ENCODE peak calls at places on chromosomes 16 and 17, in four cellular contexts. D is K562, R is HepG2, N is GM12878. A is an unnamed sample.

GRCh38 chr16:28897826-28898225 is 19.5 kb downstream of the ATP2A1 start:
- DNase-seq in R (no peak), N (no peak), D (no peak), A (no peak)

GRCh38 chr17:79428988-79429387 is 181.9 kb downstream of the RBFOX3 start:
- DNase-seq in R (no peak), N (no peak), D (no peak), A (no peak)

GRCh38 chr16:87854053-87854906 is 15.0 kb downstream of the SLC7A5 start:
- DNase-seq in D (peak), R (peak), N (no peak), A (no peak)

GRCh38 chr17:66426397-66427033 is 124.1 kb downstream of the PRKCA start:
- DNase-seq in N (no peak), D (peak), R (peak), A (peak)

GRCh38 chr17:42677012-42677857 is 441 bp upstream of the PLEKHH3 start:
- DNase-seq in R (peak), N (peak), D (peak), A (peak)

GRCh38 chr16:57533618-57534336 is 2.6 kb downstream of the CCDC102A start:
- DNase-seq in D (no peak), N (no peak), R (no peak), A (no peak)

GRCh38 chr17:70736375-70736957 is 567.1 kb downstream of the KCNJ2 start:
- DNase-seq in R (no peak), N (no peak), D (no peak), A (no peak)

GRCh38 chr16:77434022-77434364 is 841 bp downstream of the ADAMTS18 start:
- DNase-seq in R (no peak), N (no peak), D (no peak), A (no peak)

GRCh38 chr16:58010886-58011285 is 9.7 kb downstream of the USB1 start:
- DNase-seq in R (no peak), D (no peak), N (no peak), A (no peak)

GRCh38 chr17:10772425-10773380 is 31.2 kb downstream of the TMEM238L start:
- DNase-seq in N (no peak), D (peak), R (peak), A (peak)

GRCh38 chr16:16992986-16993783 is 477.6 kb downstream of the XYLT1 start:
- DNase-seq in N (peak), R (no peak), D (no peak), A (no peak)

GRCh38 chr17:28370035-28370743 is at the start of gene VTN:
- DNase-seq in R (peak), D (peak), N (no peak), A (peak)

GRCh38 chr16:48366165-48367093 is 18.8 kb downstream of the SIAH1 start:
- DNase-seq in D (peak), N (peak), R (peak), A (peak)

GRCh38 chr17:63517825-63518534 is 5.2 kb upstream of the KCNH6 start:
- DNase-seq in R (no peak), N (no peak), D (no peak), A (no peak)

GRCh38 chr17:29235904-29236303 is 10.8 kb upstream of the CRYBA1 start:
- DNase-seq in R (no peak), D (no peak), N (no peak), A (no peak)

GRCh38 chr16:12766853-12767252 is 36.8 kb downstream of the CPPED1 start:
- DNase-seq in D (peak), N (no peak), R (no peak), A (no peak)

GRCh38 chr16:4640572-4641305 is 16.1 kb downstream of the MGRN1 start:
- DNase-seq in D (no peak), R (no peak), N (no peak), A (no peak)

GRCh38 chr17:41544497-41544896 is 16.4 kb upstream of the KRT19 start:
- DNase-seq in N (no peak), R (peak), D (peak), A (peak)

GRCh38 chr17:44097110-44097810 is 26.2 kb downstream of the HDAC5 start:
- DNase-seq in D (peak), N (no peak), R (peak), A (peak)

GRCh38 chr16:67881557-67882220 is 3.0 kb upstream of the NRN1L start:
- DNase-seq in R (no peak), D (no peak), N (no peak), A (no peak)

GRCh38 chr16:54145881-54146280 is 140.7 kb downstream of the IRX3 start:
- DNase-seq in D (no peak), N (no peak), R (no peak), A (no peak)

GRCh38 chr16:68223072-68223471 is 12.9 kb downstream of the ESRP2 start:
- DNase-seq in D (no peak), R (no peak), N (no peak), A (no peak)

GRCh38 chr16:35149550-35149949 is 1690.1 kb downstream of the TP53TG3F start:
- DNase-seq in D (no peak), R (no peak), N (no peak), A (no peak)

GRCh38 chr17:29596811-29597210 is 3.9 kb downstream of the ANKRD13B start:
- DNase-seq in D (peak), N (no peak), R (no peak), A (no peak)

GRCh38 chr16:27579086-27579980 is 29.4 kb downstream of the KATNIP start:
- DNase-seq in N (no peak), D (no peak), R (peak), A (no peak)

GRCh38 chr16:73713817-73714495 is 582.7 kb upstream of the PSMD7 start:
- DNase-seq in R (peak), D (peak), N (no peak), A (peak)

GRCh38 chr16:49021136-49021535 is 260.5 kb downstream of the CBLN1 start:
- DNase-seq in R (no peak), N (no peak), D (no peak), A (no peak)

GRCh38 chr16:70399326-70399725 is 39.6 kb downstream of the ST3GAL2 start:
- DNase-seq in R (no peak), N (no peak), D (no peak), A (no peak)

GRCh38 chr17:44001461-44001920 is 2.9 kb upstream of the NAGS start:
- DNase-seq in D (no peak), R (peak), N (no peak), A (no peak)

GRCh38 chr17:76747716-76748360 is 9.9 kb downstream of the MFSD11 start:
- DNase-seq in R (no peak), D (peak), N (no peak), A (no peak)

GRCh38 chr16:8751481-8752311 is 45.7 kb downstream of the TMEM186 start:
- DNase-seq in N (no peak), R (peak), D (no peak), A (peak)

GRCh38 chr17:74744714-74745547 is 3.5 kb upstream of the NHERF1 start:
- DNase-seq in N (no peak), R (peak), D (peak), A (peak)

GRCh38 chr17:74748279-74748528 is 224 bp upstream of the NHERF1 start:
- DNase-seq in R (no peak), N (no peak), D (no peak), A (peak)

GRCh38 chr17:74745548-74746177 is 2.8 kb upstream of the NHERF1 start:
- DNase-seq in D (no peak), R (no peak), N (no peak), A (no peak)

GRCh38 chr17:74746922-74747321 is 1.5 kb upstream of the NHERF1 start:
- DNase-seq in R (no peak), N (no peak), D (peak), A (no peak)

DNA sequence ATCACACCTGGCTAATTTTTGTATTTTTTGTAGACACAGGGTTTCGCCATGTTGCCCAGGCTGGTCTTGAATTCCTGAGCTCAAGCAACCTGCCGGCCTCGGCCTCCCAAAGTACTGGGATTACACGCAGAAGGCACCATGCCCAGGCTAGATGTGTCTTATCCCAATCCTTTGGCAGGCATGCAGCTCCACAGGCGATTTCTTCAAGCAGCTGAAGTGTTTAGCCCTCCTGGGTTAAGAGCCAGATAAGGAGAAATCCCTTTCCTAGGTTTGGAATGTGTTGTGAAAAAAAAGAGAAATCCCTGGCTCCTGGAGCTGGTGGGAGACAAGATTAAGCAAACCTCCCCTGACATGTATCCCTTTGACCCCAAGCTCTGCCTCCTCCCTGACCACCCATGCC is 2.1 kb upstream of the NHERF1 start:
- DNase-seq in R (no peak), N (no peak), D (no peak), A (no peak)
- TF ChIP-seq USF2 in R (no peak), N (no peak), D (no peak), A (no peak)

GRCh38 chr17:82917656-82918345 is 78.0 kb upstream of the ZNF750 start:
- DNase-seq in N (no peak), D (peak), R (peak), A (peak)
- TF ChIP-seq POLR2AphosphoS2 in N (no peak), D (no peak), R (no peak), A (no peak)

GRCh38 chr17:57551321-57552079 is 193.6 kb downstream of the CCDC182 start:
- DNase-seq in R (no peak), D (no peak), N (peak), A (no peak)
- TF ChIP-seq USF2 in R (no peak), D (no peak), N (no peak), A (no peak)

GRCh38 chr17:50212121-50212843 is 10.9 kb upstream of the COL1A1 start:
- DNase-seq in N (no peak), R (no peak), D (peak), A (no peak)

GRCh38 chr17:50209133-50209471 is 7.7 kb upstream of the COL1A1 start:
- DNase-seq in D (no peak), N (no peak), R (no peak), A (no peak)

GRCh38 chr17:50209472-50210248 is 8.2 kb upstream of the COL1A1 start:
- DNase-seq in R (no peak), D (peak), N (no peak), A (no peak)

GRCh38 chr17:50211249-50212120 is 10.1 kb upstream of the COL1A1 start:
- DNase-seq in R (no peak), N (no peak), D (no peak), A (no peak)

DNA sequence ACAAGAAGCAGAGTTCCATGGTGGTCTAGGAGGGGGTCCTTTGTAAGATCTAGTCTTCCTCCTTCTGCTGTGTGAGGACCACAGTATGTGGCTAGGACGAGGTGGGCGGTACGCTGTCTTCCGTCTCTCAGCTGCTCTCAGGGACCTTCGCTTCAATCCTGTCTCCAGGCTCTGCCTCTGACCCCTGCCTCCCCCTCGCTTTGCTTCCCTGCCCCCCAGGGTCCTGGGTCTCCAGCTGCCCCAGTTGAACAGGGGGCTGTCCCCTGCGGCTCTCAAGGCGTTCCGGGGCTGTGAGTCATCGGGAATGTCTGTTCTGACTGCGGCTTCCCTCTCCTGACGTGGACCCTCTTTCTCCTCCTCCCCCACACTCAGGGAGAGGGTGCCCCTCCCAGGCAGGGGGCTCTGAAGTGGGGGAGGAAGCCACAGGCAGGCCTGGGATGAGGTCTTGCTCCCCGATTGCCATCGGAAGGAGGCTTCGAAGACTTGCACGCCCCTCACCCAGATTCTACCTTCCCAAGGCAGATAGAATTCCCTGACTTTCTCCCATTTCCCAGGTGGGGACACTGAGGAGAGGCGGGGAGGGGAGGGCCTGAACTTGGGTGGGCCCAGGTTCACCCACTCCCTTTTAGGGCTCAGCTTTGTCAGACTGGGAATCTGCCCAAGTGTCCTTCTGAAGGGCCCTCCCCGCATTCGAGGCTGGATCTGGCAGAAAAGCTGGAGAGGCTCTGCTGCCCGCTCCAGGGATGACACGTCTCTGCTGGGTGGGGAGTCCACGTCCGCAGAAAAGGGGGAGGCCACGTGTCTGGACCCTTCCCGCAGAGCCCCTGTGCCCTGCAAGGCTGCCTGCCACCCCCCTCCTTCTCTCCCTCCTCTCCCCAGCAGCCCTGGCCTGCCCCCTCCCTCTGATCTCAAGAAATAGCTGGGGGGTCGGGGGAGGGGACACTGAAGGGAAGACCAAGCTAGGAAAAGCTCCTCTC is 9.1 kb upstream of the COL1A1 start:
- DNase-seq in R (peak), D (peak), N (no peak), A (peak)
- TF ChIP-seq POLR2AphosphoS2 in R (no peak), D (no peak), N (no peak), A (no peak)

GRCh38 chr16:84270071-84270470 is 24.6 kb upstream of the WFDC1 start:
- DNase-seq in D (no peak), N (no peak), R (no peak), A (no peak)

GRCh38 chr16:84271037-84271436 is 23.6 kb upstream of the WFDC1 start:
- DNase-seq in N (no peak), D (no peak), R (no peak), A (no peak)

GRCh38 chr16:84270531-84270930 is 24.1 kb upstream of the WFDC1 start:
- DNase-seq in N (no peak), D (no peak), R (no peak), A (no peak)

GRCh38 chr16:84272740-84273320 is 21.8 kb upstream of the WFDC1 start:
- DNase-seq in N (no peak), D (no peak), R (no peak), A (no peak)

DNA sequence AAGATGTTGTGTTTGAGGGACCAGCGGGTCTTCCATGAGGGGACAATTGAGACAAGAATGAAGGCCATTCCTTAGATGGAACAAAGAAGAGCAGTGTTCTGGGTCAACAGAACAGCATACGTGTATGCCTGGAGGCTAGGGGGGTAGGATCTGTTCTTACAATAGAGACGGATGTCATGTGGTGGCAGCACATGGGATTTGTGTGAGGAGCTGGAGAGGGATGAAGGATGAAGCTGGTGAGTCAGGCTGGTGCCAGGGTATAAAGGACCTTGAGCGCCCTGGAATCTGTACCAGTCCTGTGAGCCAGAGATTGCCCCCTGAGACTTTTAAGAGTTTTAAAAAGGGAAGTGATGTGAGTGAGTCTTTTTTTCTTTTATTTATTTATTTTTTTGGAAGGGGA is 22.8 kb upstream of the WFDC1 start:
- DNase-seq in N (no peak), D (no peak), R (no peak), A (no peak)
- TF ChIP-seq USF2 in N (no peak), D (no peak), R (no peak), A (no peak)

GRCh38 chr17:60169921-60170817 is 20.4 kb downstream of the CA4 start:
- DNase-seq in R (peak), N (no peak), D (no peak), A (no peak)
- TF ChIP-seq POLR2AphosphoS2 in R (no peak), N (no peak), D (no peak), A (no peak)

GRCh38 chr16:66103245-66103644 is 263.2 kb upstream of the CDH5 start:
- DNase-seq in N (no peak), R (peak), D (no peak), A (no peak)
- TF ChIP-seq USF2 in N (no peak), R (no peak), D (no peak), A (no peak)